ENCODE peak calls at places on chromosomes 1 and 21, in nine cellular contexts. T is IMR-90, L is HL-60, G is OCI-LY7, Y is SK-N-SH, E is spleen, D is HFFc6, C is ovary, B is GM23338. A is an unnamed sample.

GRCh38 chr1:21284206-21285137 is 5.8 kb downstream of the ECE1 start:
- DNase-seq in L (peak; percentile 58), G (no peak), D (no peak), E (no peak), Y (peak; percentile 69), B (no peak), C (no peak), T (no peak), A (no peak)

GRCh38 chr1:230542054-230542453 is 100.2 kb upstream of the COG2 start:
- DNase-seq in D (no peak), B (no peak), G (no peak), T (no peak), E (no peak), Y (no peak), C (no peak), L (no peak), A (no peak)

GRCh38 chr1:101207891-101208290 is 28.9 kb upstream of the S1PR1 start:
- DNase-seq in E (no peak), Y (no peak), G (no peak), T (peak; percentile 34), B (no peak), C (no peak), D (no peak), L (no peak), A (no peak)

GRCh38 chr1:95117207-95118018 is at the start of gene TLCD4:
- DNase-seq in D (no peak), B (peak; percentile 88), G (no peak), L (peak; percentile 3), T (peak; percentile 24), E (peak; percentile 89), Y (peak; percentile 88), C (peak; percentile 61), A (peak; percentile 80)

GRCh38 chr21:42306366-42307035 is 8.7 kb downstream of the TFF3 start:
- DNase-seq in D (no peak), L (no peak), C (no peak), T (no peak), Y (no peak), G (no peak), E (peak; percentile 62), B (no peak), A (peak; percentile 62)

GRCh38 chr1:156146006-156146748 is 7.2 kb upstream of the SEMA4A start:
- DNase-seq in B (peak; percentile 77), C (peak; percentile 74), D (peak; percentile 97), L (peak; percentile 81), Y (peak; percentile 85), G (peak; percentile 89), E (peak; percentile 87), T (peak; percentile 94), A (no peak)

GRCh38 chr1:165075725-165076370 is 280.7 kb downstream of the LMX1A start:
- DNase-seq in B (peak; percentile 77), G (peak; percentile 8), Y (peak; percentile 50), L (peak; percentile 4), E (no peak), D (peak; percentile 49), C (no peak), T (peak; percentile 13), A (peak; percentile 54)

GRCh38 chr1:38814984-38815464 is 44.5 kb downstream of the RRAGC start:
- DNase-seq in D (no peak), Y (no peak), G (no peak), C (no peak), B (no peak), E (no peak), T (no peak), L (no peak), A (no peak)

GRCh38 chr1:192867180-192867579 is 58.3 kb downstream of the RGS2 start:
- DNase-seq in D (no peak), L (no peak), C (no peak), T (no peak), E (no peak), B (no peak), G (no peak), Y (no peak), A (no peak)

GRCh38 chr1:213858581-213858980 is 129.2 kb upstream of the PROX1 start:
- DNase-seq in C (no peak), D (no peak), E (no peak), G (no peak), B (peak; percentile 3), T (no peak), Y (no peak), L (no peak), A (no peak)
- TF ChIP-seq CTCF in C (no peak), D (no peak), E (no peak), G (no peak), B (peak; percentile 57), T (no peak), Y (no peak), L (no peak), A (no peak)

DNA sequence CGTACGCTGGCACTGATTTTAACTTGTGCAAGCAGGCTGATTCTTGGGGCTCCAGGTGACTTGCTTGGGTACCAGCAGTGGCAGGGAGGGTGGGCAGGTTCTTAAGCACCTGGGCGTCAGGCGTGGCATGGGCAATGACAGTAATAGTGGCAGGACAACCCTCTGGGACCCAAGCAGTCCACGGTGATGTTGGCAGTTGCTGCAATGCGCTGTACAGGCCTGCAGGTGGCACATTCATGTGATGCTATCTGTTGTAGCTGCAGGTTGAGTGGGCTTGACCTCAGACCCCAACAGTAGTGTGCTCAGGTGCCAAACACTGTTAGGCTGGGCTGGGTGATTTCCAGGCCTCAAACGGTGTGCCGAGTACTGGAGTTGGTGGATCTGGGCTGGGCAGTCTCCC is 10.2 kb upstream of the OR10J4 start:
- DNase-seq in G (no peak), E (no peak), Y (no peak), D (no peak), L (no peak), T (no peak), C (no peak), B (peak; percentile 67), A (peak; percentile 25)
- TF ChIP-seq CTCF in G (peak; percentile 47), E (no peak), Y (peak; percentile 33), D (peak; percentile 55), L (peak; percentile 7), T (peak; percentile 4), C (no peak), B (peak; percentile 81), A (peak; percentile 36)

GRCh38 chr21:32915099-32915498 is 110.6 kb upstream of the OLIG2 start:
- DNase-seq in Y (no peak), E (no peak), L (no peak), D (no peak), C (no peak), T (no peak), B (no peak), G (no peak), A (no peak)

GRCh38 chr21:32917392-32918135 is 108.2 kb upstream of the OLIG2 start:
- DNase-seq in Y (no peak), E (no peak), G (no peak), C (peak; percentile 81), T (no peak), D (no peak), L (no peak), B (no peak), A (no peak)

GRCh38 chr21:32918467-32919140 is 107.1 kb upstream of the OLIG2 start:
- DNase-seq in L (no peak), E (no peak), G (no peak), B (no peak), Y (no peak), T (no peak), C (no peak), D (no peak), A (peak; percentile 46)

GRCh38 chr21:32916088-32916487 is 109.6 kb upstream of the OLIG2 start:
- DNase-seq in D (no peak), G (no peak), L (no peak), B (no peak), C (no peak), Y (no peak), E (no peak), T (no peak), A (no peak)

GRCh38 chr21:32916522-32917099 is 109.1 kb upstream of the OLIG2 start:
- DNase-seq in Y (peak; percentile 12), D (no peak), G (peak; percentile 31), C (no peak), B (peak; percentile 37), L (no peak), T (no peak), E (no peak), A (no peak)
- TF ChIP-seq CTCF in Y (peak; percentile 18), D (peak; percentile 59), G (peak; percentile 69), C (no peak), B (peak; percentile 52), L (no peak), T (no peak), E (no peak), A (peak; percentile 21)

GRCh38 chr1:112935474-112936289 is 20.3 kb downstream of the SLC16A1 start:
- DNase-seq in C (no peak), Y (no peak), B (no peak), E (no peak), T (peak; percentile 78), L (no peak), G (peak; percentile 22), D (peak; percentile 60), A (no peak)

GRCh38 chr1:112934562-112934952 is 21.4 kb downstream of the SLC16A1 start:
- DNase-seq in G (no peak), C (no peak), B (no peak), T (peak; percentile 23), E (no peak), Y (no peak), L (no peak), D (no peak), A (no peak)

GRCh38 chr1:112937070-112937469 is 18.9 kb downstream of the SLC16A1 start:
- DNase-seq in E (no peak), G (no peak), D (no peak), Y (no peak), L (no peak), B (no peak), C (no peak), T (peak; percentile 13), A (no peak)

GRCh38 chr1:112937495-112937894 is 18.5 kb downstream of the SLC16A1 start:
- DNase-seq in T (no peak), D (no peak), B (peak; percentile 34), C (no peak), Y (no peak), E (no peak), G (no peak), L (no peak), A (no peak)

GRCh38 chr1:112933820-112934561 is 22.0 kb downstream of the SLC16A1 start:
- DNase-seq in Y (no peak), C (no peak), B (no peak), T (no peak), E (no peak), G (no peak), D (no peak), L (no peak), A (no peak)
- TF ChIP-seq CTCF in Y (no peak), C (no peak), B (no peak), T (no peak), E (no peak), G (no peak), D (no peak), L (no peak), A (no peak)

DNA sequence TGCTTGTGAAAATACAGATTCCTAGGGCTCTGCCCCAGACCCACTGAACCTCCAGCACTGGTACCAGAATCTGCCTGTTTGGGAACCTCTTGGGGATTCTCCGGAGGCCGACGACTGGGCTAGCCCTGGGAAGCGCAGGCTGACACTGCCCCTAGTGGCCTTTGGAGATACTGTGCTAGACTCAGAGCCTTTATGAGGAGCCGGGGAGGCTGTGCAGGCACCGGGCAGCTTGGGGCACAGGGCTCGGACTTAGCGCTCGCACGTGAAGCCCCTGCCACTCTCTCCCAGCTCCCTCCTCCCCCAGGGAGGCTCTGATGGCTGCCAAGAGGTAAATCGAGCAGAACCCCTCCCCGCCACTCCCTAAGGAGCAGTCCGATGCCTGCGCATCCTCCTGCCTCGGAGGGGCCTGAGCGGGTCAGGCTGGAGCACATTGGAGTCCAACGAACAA is 144.6 kb upstream of the TNR start:
- DNase-seq in Y (peak; percentile 85), G (peak; percentile 30), B (peak; percentile 97), T (peak; percentile 36), L (peak; percentile 47), C (no peak), E (no peak), D (no peak), A (peak; percentile 78)
- TF ChIP-seq CTCF in Y (peak; percentile 65), G (peak; percentile 80), B (peak; percentile 93), T (peak; percentile 70), L (peak; percentile 64), C (no peak), E (peak; percentile 37), D (peak; percentile 81), A (peak; percentile 95)